ENCODE peak calls at places on chromosomes 2 and 18, in seven cellular contexts. A is AG09309, P is A549, S is fibroblast of the aortic adventitia, F is astrocyte of the spinal cord, E is endodermal cell, M is GM12865. D is an unnamed sample.

GRCh38 chr2:227576110-227576509 is 22.6 kb upstream of the SCYGR2 start:
- DNase-seq in A (no peak), P (no peak), S (no peak), F (no peak), E (no peak), M (no peak), D (no peak)

GRCh38 chr2:175373001-175373727 is 191.7 kb upstream of the ATP5MC3 start:
- DNase-seq in A (peak), P (no peak), S (peak), F (peak), E (no peak), M (no peak), D (no peak)

GRCh38 chr2:214076527-214076926 is 334.3 kb upstream of the VWC2L start:
- DNase-seq in A (no peak), P (peak), S (no peak), F (no peak), E (no peak), M (no peak), D (no peak)

GRCh38 chr2:112821682-112822081 is 14.9 kb downstream of the IL1B start:
- DNase-seq in A (no peak), P (no peak), S (no peak), F (no peak), E (no peak), M (peak), D (no peak)

GRCh38 chr2:9552491-9553178 is 3.0 kb downstream of the ADAM17 start:
- DNase-seq in A (peak), P (peak), S (peak), F (peak), E (no peak), M (peak), D (no peak)

GRCh38 chr2:109351164-109351756 is 222.3 kb downstream of the SH3RF3 start:
- DNase-seq in A (peak), P (no peak), S (peak), F (peak), E (peak), M (no peak), D (peak)

GRCh38 chr2:230827774-230828271 is 36.9 kb upstream of the ITM2C start:
- DNase-seq in A (no peak), P (no peak), S (no peak), F (no peak), E (no peak), M (no peak), D (no peak)

GRCh38 chr2:230557056-230557455 is 141.1 kb downstream of the SP100 start:
- DNase-seq in A (no peak), P (no peak), S (no peak), F (no peak), E (no peak), M (no peak), D (no peak)

DNA sequence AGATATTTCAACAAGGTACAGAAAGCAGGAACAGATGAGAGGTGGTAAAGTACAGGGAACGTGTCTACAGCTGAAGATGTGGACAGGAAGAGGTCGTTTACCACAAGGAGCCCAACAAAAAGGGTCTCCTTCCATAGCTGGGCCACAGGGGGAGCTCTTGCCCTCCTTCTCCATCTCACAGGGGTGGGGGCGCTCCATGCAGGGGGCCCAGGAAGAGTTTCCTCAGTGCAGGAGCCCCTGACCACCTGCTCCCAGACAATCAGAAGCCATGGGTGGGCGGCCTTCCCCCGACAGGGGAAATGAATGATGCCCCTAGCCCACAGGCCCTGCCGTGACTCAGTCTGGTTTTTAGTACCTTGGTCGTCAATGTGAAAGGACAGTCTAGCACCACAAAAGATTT is 163.6 kb upstream of the ZNF516 start:
- DNase-seq in A (no peak), P (peak), S (no peak), F (no peak), E (peak), M (peak), D (no peak)
- TF ChIP-seq CTCF in A (peak), P (no peak), S (peak), F (peak), E (peak), M (peak), D (peak)

GRCh38 chr2:199979841-199980628 is 24.7 kb downstream of the MAIP1 start:
- DNase-seq in A (peak), P (peak), S (peak), F (peak), E (peak), M (peak), D (peak)
- H3K4me3 ChIP-seq in A (no peak), P (no peak), S (peak), F (peak), E (peak), M (no peak), D (peak)

GRCh38 chr2:33671198-33671597 is 72.1 kb upstream of the FAM98A start:
- DNase-seq in A (no peak), P (no peak), S (no peak), F (no peak), E (no peak), M (no peak), D (no peak)

GRCh38 chr2:33672389-33672788 is 73.3 kb upstream of the FAM98A start:
- DNase-seq in A (no peak), P (no peak), S (no peak), F (no peak), E (no peak), M (no peak), D (no peak)

GRCh38 chr2:33670392-33670937 is 71.4 kb upstream of the FAM98A start:
- DNase-seq in A (no peak), P (peak), S (no peak), F (no peak), E (peak), M (peak), D (no peak)

GRCh38 chr2:33672896-33673295 is 73.8 kb upstream of the FAM98A start:
- DNase-seq in A (no peak), P (no peak), S (no peak), F (no peak), E (no peak), M (no peak), D (no peak)

DNA sequence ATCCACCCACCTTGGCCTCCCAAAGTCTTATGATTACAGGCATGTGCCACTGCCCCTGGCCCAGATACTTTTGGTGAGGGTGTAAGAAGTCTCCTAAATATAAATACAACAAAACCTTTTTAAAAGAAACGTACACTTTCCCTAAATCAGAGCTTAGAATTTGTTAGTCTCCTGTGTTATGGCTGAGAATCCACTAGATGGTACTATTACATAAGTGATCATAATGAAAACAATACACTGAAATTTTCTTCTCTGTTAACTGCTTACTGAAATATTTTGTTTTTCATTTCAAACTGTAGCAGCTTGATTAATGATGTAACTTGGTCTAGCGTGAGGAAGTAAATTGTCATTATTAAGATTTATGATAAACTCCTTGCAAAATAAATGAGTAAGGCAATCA is 74.8 kb upstream of the FAM98A start:
- DNase-seq in A (no peak), P (no peak), S (peak), F (peak), E (no peak), M (peak), D (no peak)
- TF ChIP-seq CTCF in A (peak), P (peak), S (peak), F (peak), E (peak), M (peak), D (peak)

GRCh38 chr2:96333708-96334107 is 1.9 kb upstream of the NCAPH start:
- DNase-seq in A (no peak), P (no peak), S (no peak), F (no peak), E (no peak), M (no peak), D (no peak)
- H3K4me3 ChIP-seq in A (no peak), P (no peak), S (no peak), F (no peak), E (no peak), M (no peak), D (no peak)

DNA sequence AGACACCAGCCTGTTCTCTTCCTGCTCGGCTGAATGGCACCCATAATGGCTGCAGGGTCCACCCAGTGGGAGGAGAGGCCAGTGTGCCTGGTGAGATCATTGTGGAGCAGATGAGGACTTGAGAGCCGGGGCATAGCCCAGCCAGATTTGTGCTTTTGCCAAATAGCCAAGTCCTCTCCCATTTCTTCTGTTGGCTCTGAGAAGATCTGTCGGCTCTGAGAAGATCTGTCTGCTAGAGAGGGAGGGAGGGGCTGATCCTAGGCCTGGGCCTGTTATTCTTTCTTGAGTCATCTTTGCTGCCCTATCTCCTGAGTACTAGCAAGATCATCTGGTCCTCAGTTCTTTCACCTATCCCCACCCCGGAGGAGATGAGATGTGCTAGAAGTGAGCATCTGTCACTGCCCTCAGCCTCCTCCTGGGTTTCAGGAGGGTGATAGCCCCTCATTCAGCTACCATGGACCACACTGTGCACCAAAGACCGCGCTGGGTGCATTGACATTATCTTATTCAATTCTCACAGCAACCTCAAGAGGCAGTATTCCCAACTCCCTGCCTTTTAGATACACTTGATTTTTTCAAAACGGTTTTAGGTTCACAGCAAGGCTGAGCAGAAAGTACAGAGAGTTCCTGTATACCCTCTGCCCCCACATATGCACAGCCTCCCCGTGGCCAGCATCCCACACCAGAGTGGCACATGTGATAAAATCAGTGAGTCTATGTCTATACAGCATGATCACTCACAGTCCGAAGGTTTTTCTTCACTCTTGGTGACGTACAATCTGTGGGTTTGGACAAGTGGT is 98.6 kb downstream of the CAPN13 start:
- DNase-seq in A (no peak), P (peak), S (peak), F (no peak), E (no peak), M (peak), D (no peak)
- TF ChIP-seq CTCF in A (peak), P (peak), S (peak), F (peak), E (peak), M (peak), D (peak)

DNA sequence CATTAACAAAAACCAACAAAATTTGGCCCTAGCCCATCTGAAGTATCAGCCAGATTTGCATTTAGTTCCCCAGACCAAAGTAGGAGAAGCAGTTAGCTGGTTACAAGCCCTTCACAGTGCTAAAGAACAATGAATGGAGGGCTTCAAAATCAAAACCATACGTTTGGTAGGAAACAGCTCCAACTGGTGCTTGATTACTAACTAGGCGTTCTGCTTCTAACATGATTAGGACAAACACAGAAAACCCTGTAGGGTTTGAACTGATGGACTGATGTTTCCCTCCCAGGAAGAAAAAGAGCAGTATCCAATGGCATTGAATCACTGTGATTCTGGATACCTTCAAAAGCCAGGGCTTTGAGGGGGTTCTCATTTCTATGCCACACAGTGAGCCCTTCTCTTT is 20.5 kb upstream of the STAT4 start:
- DNase-seq in A (no peak), P (no peak), S (no peak), F (peak), E (no peak), M (no peak), D (no peak)
- H3K4me3 ChIP-seq in A (no peak), P (no peak), S (no peak), F (no peak), E (no peak), M (no peak), D (no peak)

GRCh38 chr2:182649316-182649715 is 66.7 kb upstream of the DNAJC10 start:
- DNase-seq in A (no peak), P (peak), S (peak), F (peak), E (peak), M (peak), D (no peak)

GRCh38 chr2:182647499-182647787 is 68.6 kb upstream of the DNAJC10 start:
- DNase-seq in A (no peak), P (no peak), S (no peak), F (no peak), E (no peak), M (no peak), D (no peak)

GRCh38 chr2:182646763-182647498 is 69.1 kb upstream of the DNAJC10 start:
- DNase-seq in A (no peak), P (no peak), S (no peak), F (no peak), E (no peak), M (no peak), D (no peak)

GRCh38 chr2:182652326-182652725 is 63.7 kb upstream of the DNAJC10 start:
- DNase-seq in A (no peak), P (no peak), S (no peak), F (no peak), E (no peak), M (no peak), D (no peak)

GRCh38 chr2:182650704-182651103 is 65.4 kb upstream of the DNAJC10 start:
- DNase-seq in A (peak), P (peak), S (peak), F (peak), E (no peak), M (peak), D (no peak)
- TF ChIP-seq CTCF in A (peak), P (peak), S (peak), F (peak), E (peak), M (peak), D (peak)

GRCh38 chr18:12287684-12288405 is 20.2 kb upstream of the TUBB6 start:
- DNase-seq in A (peak), P (peak), S (peak), F (peak), E (peak), M (no peak), D (peak)

GRCh38 chr18:12288406-12288762 is 19.7 kb upstream of the TUBB6 start:
- DNase-seq in A (no peak), P (no peak), S (no peak), F (no peak), E (no peak), M (no peak), D (no peak)

GRCh38 chr18:12290086-12290485 is 18.0 kb upstream of the TUBB6 start:
- DNase-seq in A (no peak), P (no peak), S (no peak), F (no peak), E (peak), M (no peak), D (no peak)

GRCh38 chr18:12283666-12284065 is 24.4 kb upstream of the TUBB6 start:
- DNase-seq in A (no peak), P (no peak), S (no peak), F (no peak), E (no peak), M (no peak), D (no peak)

GRCh38 chr18:12287131-12287681 is 20.8 kb upstream of the TUBB6 start:
- DNase-seq in A (no peak), P (no peak), S (no peak), F (no peak), E (peak), M (no peak), D (no peak)
- H3K4me3 ChIP-seq in A (peak), P (peak), S (peak), F (peak), E (peak), M (no peak), D (peak)

DNA sequence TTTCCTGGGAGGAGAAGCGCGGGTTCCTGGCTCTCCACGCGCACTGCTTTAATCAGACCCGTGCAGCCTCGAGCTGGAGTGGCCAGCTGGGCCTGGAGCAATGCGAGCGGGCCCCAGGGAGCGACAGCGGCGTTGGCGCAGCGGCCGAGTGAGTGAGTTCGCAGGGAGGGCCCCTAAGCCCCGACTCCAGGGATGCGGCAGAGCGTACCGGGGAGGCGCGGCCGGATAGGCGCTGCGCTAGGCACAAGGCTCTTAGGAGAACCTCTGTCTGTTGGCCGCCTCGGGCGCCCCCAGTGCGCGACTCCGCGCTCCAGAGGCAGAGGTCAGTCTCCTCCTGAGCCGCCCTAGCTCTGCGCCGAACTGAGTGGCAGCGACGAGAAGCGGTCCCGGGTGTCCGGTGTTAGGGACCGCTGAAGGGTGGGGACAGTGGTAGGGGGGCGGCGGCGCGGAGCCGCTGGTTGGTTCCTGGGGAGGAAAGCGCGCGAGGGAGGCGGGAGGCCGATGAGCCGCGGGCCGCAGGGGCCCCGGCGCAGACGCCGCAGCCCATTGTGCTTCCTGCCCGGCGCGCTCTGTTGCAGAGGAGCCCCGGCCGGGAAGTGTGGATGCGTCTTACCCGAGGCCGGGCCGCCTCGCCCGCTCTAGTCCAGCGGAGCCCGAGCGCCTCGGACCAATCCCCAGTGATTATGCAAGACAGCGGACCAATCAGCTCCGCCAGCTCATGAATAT is 410 bp upstream of the DLX1 start:
- DNase-seq in A (peak), P (peak), S (peak), F (peak), E (peak), M (peak), D (peak)
- TF ChIP-seq CTCF in A (no peak), P (no peak), S (no peak), F (no peak), E (no peak), M (no peak), D (peak)

DNA sequence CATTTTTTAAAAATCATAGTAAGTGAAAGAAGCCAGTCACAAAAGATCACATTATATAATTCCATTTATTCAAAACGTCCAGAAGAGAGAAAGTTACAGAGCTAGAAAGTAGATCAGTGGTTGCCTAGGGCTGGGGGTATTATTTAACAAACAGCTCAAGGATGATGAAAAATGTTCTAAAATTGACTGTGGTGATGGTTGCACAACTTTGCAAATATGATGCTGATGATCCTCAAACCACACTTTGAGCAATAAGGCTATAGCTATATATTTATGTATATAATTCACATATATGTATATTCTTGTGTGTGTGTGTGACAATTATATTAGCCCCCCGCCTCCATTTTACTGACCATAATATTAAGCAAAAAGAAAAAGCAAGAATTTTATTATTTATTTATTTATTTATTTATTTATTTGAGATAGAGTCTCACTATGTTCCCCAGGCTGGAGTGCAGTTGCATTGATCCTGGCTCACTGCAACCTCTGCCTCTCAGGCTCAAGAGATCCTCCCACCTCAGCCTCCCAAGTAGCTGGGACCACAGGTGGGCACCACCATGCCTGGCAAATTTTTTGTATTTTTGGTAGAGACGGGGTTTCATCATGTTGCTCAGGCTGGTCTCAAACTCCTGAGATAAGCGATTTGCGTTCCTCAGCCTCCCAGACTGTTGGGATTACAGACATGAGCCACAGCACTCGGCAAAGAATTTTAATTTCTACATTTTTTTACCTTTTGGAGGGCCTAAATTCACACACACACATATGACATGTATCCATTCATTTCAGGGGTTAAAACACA is 1.9 kb downstream of the WDR12 start:
- DNase-seq in A (no peak), P (no peak), S (no peak), F (no peak), E (no peak), M (no peak), D (no peak)
- H3K4me3 ChIP-seq in A (no peak), P (peak), S (peak), F (no peak), E (peak), M (peak), D (no peak)

D was measured in retinal pigment epithelial cell.